ENCODE peak calls at places on chromosomes 13 and 19, in five cellular contexts. L, C, O, P and Q are unnamed samples.

GRCh38 chr19:4130635-4131438 is 6.9 kb upstream of the MAP2K2 start:
- DNase-seq in L (no peak), C (no peak), O (peak), P (no peak), Q (no peak)

GRCh38 chr19:15115080-15115479 is 7.9 kb downstream of the SYDE1 start:
- DNase-seq in L (no peak), C (no peak), O (peak), P (peak), Q (no peak)

GRCh38 chr19:18089726-18090125 is 3.0 kb upstream of the IL12RB1 start:
- DNase-seq in L (no peak), C (no peak), O (no peak), P (no peak), Q (no peak)

GRCh38 chr13:34155931-34156607 is 338.1 kb downstream of the RFC3 start:
- DNase-seq in L (no peak), C (no peak), O (peak), P (peak), Q (no peak)

GRCh38 chr19:8513687-8514504 is at the start of gene ZNF414:
- DNase-seq in L (peak), C (peak), O (peak), P (peak), Q (peak)

GRCh38 chr13:40165533-40165932 is 500.9 kb downstream of the FOXO1 start:
- DNase-seq in L (no peak), C (no peak), O (no peak), P (no peak), Q (no peak)

GRCh38 chr13:36131931-36132297 is 732 bp upstream of the DCLK1 start:
- DNase-seq in L (no peak), C (no peak), O (peak), P (peak), Q (no peak)

GRCh38 chr13:28630864-28631263 is 28.1 kb upstream of the POMP start:
- DNase-seq in L (no peak), C (no peak), O (no peak), P (no peak), Q (no peak)

GRCh38 chr19:51887522-51888498 is at the start of gene ZNF577:
- DNase-seq in L (peak), C (peak), O (peak), P (peak), Q (peak)

GRCh38 chr19:45178262-45179062 is at the start of gene BLOC1S3:
- DNase-seq in L (peak), C (peak), O (peak), P (peak), Q (peak)

GRCh38 chr13:37621811-37622361 is 23.3 kb upstream of the POSTN start:
- DNase-seq in L (no peak), C (peak), O (peak), P (no peak), Q (no peak)

GRCh38 chr13:50124536-50125305 is 109.5 kb downstream of the KCNRG start:
- DNase-seq in L (peak), C (no peak), O (peak), P (peak), Q (no peak)

GRCh38 chr13:50123862-50124535 is 108.8 kb downstream of the KCNRG start:
- DNase-seq in L (peak), C (peak), O (peak), P (peak), Q (no peak)

GRCh38 chr13:50123515-50123861 is 108.2 kb downstream of the KCNRG start:
- DNase-seq in L (no peak), C (no peak), O (no peak), P (no peak), Q (no peak)

GRCh38 chr13:50123002-50123401 is 107.8 kb downstream of the KCNRG start:
- DNase-seq in L (no peak), C (no peak), O (no peak), P (no peak), Q (no peak)

DNA sequence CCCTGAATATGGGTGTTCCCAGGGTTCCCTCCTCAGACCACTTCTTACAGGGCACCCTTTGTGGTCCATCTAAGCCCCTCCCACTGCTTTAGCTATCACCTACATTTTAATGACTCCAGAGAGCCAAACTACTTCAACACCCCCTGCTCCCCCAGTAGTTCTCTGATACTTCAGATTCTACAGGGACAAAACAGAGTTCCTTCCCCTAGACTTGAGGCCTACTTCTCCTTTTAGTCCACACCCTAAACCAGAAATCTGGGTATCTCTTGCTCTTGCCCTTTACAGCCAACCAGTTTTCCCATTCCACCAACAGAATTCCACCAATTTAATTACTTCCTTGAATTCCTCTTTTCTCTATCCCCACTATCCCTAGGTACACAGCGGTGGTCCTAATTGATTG is 107.2 kb downstream of the KCNRG start:
- DNase-seq in L (no peak), C (no peak), O (no peak), P (no peak), Q (no peak)
- H3K4me3 ChIP-seq in L (no peak), C (no peak), O (no peak), P (no peak), Q (no peak)

GRCh38 chr19:5832049-5832448 is 7.5 kb downstream of the FUT6 start:
- DNase-seq in L (no peak), C (no peak), O (no peak), P (no peak), Q (no peak)

GRCh38 chr19:5829567-5830315 is 9.8 kb downstream of the FUT6 start:
- DNase-seq in L (no peak), C (no peak), O (no peak), P (no peak), Q (no peak)

GRCh38 chr19:5831152-5831551 is 8.3 kb downstream of the FUT6 start:
- DNase-seq in L (no peak), C (no peak), O (no peak), P (no peak), Q (no peak)

GRCh38 chr19:5828661-5829566 is 10.6 kb downstream of the FUT6 start:
- DNase-seq in L (no peak), C (no peak), O (peak), P (no peak), Q (no peak)

DNA sequence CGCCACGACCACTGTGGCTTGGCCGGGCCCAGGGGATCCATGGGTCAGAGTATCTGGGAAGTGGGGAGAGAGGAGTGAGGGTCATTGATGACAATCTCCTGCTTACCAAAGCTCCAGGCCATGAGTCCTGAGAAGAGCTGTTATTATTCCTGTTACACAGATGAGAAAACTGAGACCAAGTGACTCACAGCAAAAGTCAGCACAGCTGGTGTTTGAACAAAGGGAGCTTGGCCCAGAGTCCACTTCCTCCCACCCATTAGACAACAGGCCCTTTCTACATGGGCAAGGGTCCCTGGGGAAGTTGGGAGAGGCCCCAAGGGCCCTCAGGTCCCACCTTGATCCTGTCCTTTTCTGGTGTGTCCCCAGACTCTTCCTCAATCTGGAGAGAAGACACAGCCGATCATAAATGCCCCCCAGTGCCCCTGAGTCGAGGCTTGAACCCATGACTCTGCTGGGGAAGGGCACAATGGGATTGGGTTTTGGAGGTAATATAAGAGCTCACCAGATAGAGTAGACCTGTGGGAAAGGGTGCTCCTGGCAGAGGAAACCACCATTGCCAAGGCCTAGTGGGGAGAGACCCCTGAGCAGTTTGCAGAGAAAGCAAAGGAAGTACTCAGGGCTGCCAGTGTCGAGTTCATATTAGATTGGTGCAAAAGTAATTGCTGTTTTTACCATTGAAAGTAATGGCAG is 6.8 kb downstream of the FUT6 start:
- DNase-seq in L (no peak), C (no peak), O (no peak), P (no peak), Q (no peak)
- H3K4me3 ChIP-seq in L (no peak), C (no peak), O (no peak), P (no peak), Q (no peak)

GRCh38 chr13:94710081-94710809 is 2.1 kb downstream of the SOX21 start:
- DNase-seq in L (no peak), C (no peak), O (no peak), P (no peak), Q (no peak)

GRCh38 chr13:94710881-94711560 is 1.3 kb downstream of the SOX21 start:
- DNase-seq in L (no peak), C (no peak), O (no peak), P (no peak), Q (no peak)

GRCh38 chr13:94708031-94708571 is 4.2 kb downstream of the SOX21 start:
- DNase-seq in L (no peak), C (no peak), O (no peak), P (no peak), Q (no peak)

GRCh38 chr13:94707400-94708021 is 4.8 kb downstream of the SOX21 start:
- DNase-seq in L (no peak), C (no peak), O (no peak), P (no peak), Q (no peak)

DNA sequence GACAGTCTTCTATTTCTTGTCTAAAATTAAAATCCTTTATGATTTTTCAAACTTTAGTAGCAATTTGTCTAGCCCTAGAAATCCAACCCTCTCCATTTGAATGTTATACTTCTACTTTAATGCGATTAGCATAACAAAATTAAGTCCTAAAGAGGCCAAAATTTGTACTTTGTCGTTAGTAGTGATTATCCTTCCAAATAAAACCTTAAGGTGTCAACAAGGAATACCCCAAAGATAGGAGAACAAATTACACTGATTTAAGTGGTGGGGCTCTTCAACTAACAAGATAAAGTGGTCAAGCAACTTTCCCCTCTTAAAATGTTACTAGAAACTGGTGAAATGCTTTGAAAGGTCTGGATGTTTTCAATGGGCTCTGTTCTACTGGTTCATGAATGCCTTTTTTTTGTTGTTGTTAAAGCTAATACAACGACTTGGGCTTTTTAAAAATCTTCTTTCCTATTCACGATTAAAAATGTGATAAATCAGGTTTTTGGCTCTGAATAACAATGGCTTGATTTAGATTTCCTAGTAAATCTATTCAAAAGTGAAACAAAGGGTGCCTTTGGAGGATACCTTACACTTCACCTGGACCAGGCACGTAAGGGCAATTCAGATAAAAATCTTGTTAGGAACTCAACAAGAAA is 3.3 kb downstream of the SOX21 start:
- DNase-seq in L (no peak), C (no peak), O (no peak), P (no peak), Q (no peak)
- H3K4me3 ChIP-seq in L (no peak), C (no peak), O (no peak), P (no peak), Q (no peak)

GRCh38 chr19:40600086-40600917 is 867 bp upstream of the LTBP4 start:
- DNase-seq in L (no peak), C (no peak), O (no peak), P (no peak), Q (no peak)
- H3K4me3 ChIP-seq in L (no peak), C (no peak), O (no peak), P (no peak), Q (no peak)

GRCh38 chr19:36246006-36246391 is 31.1 kb downstream of the ZNF146 start:
- DNase-seq in L (no peak), C (no peak), O (peak), P (no peak), Q (no peak)
- H3K4me3 ChIP-seq in L (no peak), C (no peak), O (no peak), P (no peak), Q (no peak)

GRCh38 chr19:31529121-31529520 is 179.9 kb upstream of the TSHZ3 start:
- DNase-seq in L (no peak), C (no peak), O (no peak), P (no peak), Q (no peak)
- H3K4me3 ChIP-seq in L (no peak), C (no peak), O (no peak), P (no peak), Q (no peak)